ENCODE peak calls at places on chromosomes 13 and 19, in four cellular contexts. L is psoas muscle, K is spleen, R is brain microvascular endothelial cell. I is an unnamed sample.

GRCh38 chr19:39927076-39927475 is 7.4 kb downstream of the FCGBP start:
- DNase-seq in L (no peak), K (no peak), R (no peak), I (no peak)

GRCh38 chr19:53388168-53388567 is 6.8 kb upstream of the ZNF765 start:
- DNase-seq in L (no peak), K (no peak), R (peak), I (peak)

GRCh38 chr13:37138169-37138568 is 32.7 kb upstream of the CSNK1A1L start:
- DNase-seq in L (no peak), K (no peak), R (peak), I (peak)

GRCh38 chr13:21338651-21339278 is 120.3 kb downstream of the ZDHHC20 start:
- DNase-seq in L (no peak), K (no peak), R (no peak), I (no peak)

GRCh38 chr19:30539315-30539714 is 167.1 kb downstream of the ZNF536 start:
- DNase-seq in L (no peak), K (no peak), R (no peak), I (no peak)

GRCh38 chr13:47426126-47426849 is 529.4 kb upstream of the HTR2A start:
- DNase-seq in L (peak), K (no peak), R (peak), I (peak)

GRCh38 chr19:10852941-10853340 is 4.7 kb downstream of the C19orf38 start:
- DNase-seq in L (no peak), K (no peak), R (no peak), I (no peak)

GRCh38 chr13:110310541-110311491 is 3.7 kb downstream of the COL4A2 start:
- DNase-seq in L (no peak), K (no peak), R (no peak), I (no peak)

GRCh38 chr19:20423381-20424207 is 142.0 kb downstream of the ZNF737 start:
- DNase-seq in L (peak), K (peak), R (peak), I (peak)

GRCh38 chr13:44206429-44206828 is 167.2 kb upstream of the SERP2 start:
- DNase-seq in L (no peak), K (no peak), R (no peak), I (no peak)

GRCh38 chr19:58557253-58558065 is 952 bp downstream of the UBE2M start:
- DNase-seq in L (no peak), K (peak), R (no peak), I (no peak)

GRCh38 chr19:33683881-33684549 is 62.3 kb downstream of the CHST8 start:
- DNase-seq in L (peak), K (peak), R (peak), I (peak)

GRCh38 chr13:27406178-27406939 is 18.1 kb upstream of the GTF3A start:
- DNase-seq in L (no peak), K (no peak), R (peak), I (no peak)

GRCh38 chr13:95536629-95537241 is 15.8 kb upstream of the CLDN10 start:
- DNase-seq in L (no peak), K (no peak), R (no peak), I (no peak)

GRCh38 chr13:40664100-40665060 is 2.1 kb downstream of the FOXO1 start:
- DNase-seq in L (peak), K (peak), R (peak), I (peak)

GRCh38 chr13:112346899-112347229 is 29.3 kb upstream of the SPACA7 start:
- DNase-seq in L (no peak), K (no peak), R (no peak), I (no peak)

GRCh38 chr13:36143768-36144167 is 12.6 kb upstream of the DCLK1 start:
- DNase-seq in L (no peak), K (no peak), R (no peak), I (no peak)

GRCh38 chr19:10760268-10760944 is 42.5 kb downstream of the DNM2 start:
- DNase-seq in L (no peak), K (no peak), R (no peak), I (no peak)

GRCh38 chr13:76852991-76853390 is 33.2 kb downstream of the KCTD12 start:
- DNase-seq in L (no peak), K (no peak), R (peak), I (peak)

GRCh38 chr19:55176116-55176515 is 4.0 kb downstream of the SYT5 start:
- DNase-seq in L (no peak), K (no peak), R (no peak), I (no peak)

GRCh38 chr13:113917523-113918371 is 53.9 kb upstream of the GAS6 start:
- DNase-seq in L (no peak), K (peak), R (no peak), I (no peak)

GRCh38 chr19:18086590-18087138 is at the start of gene IL12RB1:
- DNase-seq in L (no peak), K (peak), R (no peak), I (no peak)

GRCh38 chr19:18089726-18090125 is 3.0 kb upstream of the IL12RB1 start:
- DNase-seq in L (no peak), K (peak), R (no peak), I (no peak)

GRCh38 chr19:18090545-18091216 is 3.9 kb upstream of the IL12RB1 start:
- DNase-seq in L (no peak), K (peak), R (peak), I (no peak)

GRCh38 chr19:18093439-18094161 is 4.0 kb upstream of the MAST3 start:
- DNase-seq in L (no peak), K (no peak), R (peak), I (peak)

GRCh38 chr19:18091217-18091608 is 4.5 kb upstream of the IL12RB1 start:
- DNase-seq in L (peak), K (peak), R (no peak), I (no peak)
- H3K27ac ChIP-seq in L (no peak), K (peak), R (no peak), I (no peak)

DNA sequence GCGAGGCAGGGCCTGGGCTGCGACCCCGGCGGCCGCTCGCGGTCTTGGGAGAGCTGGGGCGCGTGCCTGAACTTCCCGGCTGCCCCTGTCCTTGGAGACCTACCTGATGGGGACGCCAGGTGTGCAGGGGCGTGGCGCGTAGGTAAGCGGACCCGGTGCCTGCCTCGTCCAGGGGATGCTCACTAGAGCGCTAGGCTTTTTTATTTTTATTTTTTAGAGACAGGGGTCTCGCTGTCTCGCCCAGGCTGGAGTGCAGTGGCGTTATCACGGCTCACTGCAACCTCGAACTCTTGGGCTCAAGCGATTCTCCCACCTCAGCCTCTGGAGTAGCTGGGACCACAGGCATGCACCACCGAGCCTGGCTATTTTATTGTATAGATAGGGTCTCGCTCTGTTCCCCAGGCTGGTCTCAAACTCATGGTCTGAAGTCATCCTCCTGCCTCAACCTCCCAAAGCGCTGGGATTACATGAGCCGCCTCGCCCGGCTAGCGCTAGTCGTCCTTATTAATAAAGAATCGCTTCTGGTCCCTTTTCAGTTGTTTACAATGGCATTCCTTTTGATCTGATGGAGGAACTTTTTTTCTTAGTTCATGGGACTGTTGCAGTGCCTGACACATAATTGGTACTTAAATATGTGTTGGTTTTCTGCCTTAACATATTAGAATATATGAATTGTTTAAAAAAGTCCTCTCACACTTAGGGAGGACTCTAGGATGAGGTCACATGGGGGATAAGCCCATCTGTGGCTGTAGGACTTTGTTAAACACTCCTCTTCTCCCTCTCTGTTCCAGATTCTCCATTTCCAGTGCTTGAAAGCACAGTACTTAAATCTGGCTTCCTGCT is 812 bp downstream of the DPY19L3 start:
- DNase-seq in L (no peak), K (no peak), R (no peak), I (peak)
- H3K27ac ChIP-seq in L (peak), K (peak), R (peak), I (no peak)

GRCh38 chr19:48444129-48444932 is 1.5 kb upstream of the GRWD1 start:
- DNase-seq in L (no peak), K (peak), R (no peak), I (no peak)
- H3K27ac ChIP-seq in L (peak), K (no peak), R (no peak), I (no peak)

DNA sequence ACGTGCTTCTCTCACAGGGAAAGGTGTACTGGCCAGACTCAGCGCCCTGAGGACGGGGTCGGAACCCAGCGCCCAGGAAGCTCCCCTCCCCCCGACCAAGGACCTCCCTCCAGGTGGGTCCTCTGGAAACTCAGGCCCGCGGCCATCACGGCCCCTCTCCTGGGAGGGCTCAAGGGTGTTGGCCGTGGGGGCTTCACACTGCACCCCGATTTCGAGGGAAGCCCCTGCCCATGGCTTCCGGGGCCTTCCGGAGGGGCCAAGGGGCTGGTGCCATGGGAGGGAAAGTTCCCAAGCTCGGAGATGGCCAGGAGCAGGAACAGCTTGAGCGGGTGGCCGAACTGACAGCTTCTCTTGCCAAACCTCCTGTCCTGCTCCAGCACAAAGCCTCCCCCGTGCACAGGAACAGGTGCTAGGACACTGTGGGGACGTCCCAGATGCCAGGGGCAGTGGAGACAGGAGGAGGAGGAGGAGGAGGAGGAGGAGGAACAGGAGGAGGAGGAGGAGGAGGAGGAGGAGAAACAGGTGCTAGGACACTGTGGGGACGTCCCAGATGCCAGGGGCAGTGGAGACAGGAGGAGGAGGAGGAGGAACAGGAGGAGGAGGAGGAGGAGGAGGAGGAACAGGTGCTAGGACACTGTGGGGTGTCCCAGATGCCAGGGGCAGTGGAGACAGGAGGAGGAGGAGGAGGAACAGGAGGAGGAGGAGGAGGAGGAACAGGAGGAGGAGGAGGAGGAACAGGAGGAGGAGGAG is 10.0 kb downstream of the SBNO2 start:
- DNase-seq in L (peak), K (peak), R (no peak), I (no peak)
- H3K27ac ChIP-seq in L (peak), K (peak), R (no peak), I (no peak)

DNA sequence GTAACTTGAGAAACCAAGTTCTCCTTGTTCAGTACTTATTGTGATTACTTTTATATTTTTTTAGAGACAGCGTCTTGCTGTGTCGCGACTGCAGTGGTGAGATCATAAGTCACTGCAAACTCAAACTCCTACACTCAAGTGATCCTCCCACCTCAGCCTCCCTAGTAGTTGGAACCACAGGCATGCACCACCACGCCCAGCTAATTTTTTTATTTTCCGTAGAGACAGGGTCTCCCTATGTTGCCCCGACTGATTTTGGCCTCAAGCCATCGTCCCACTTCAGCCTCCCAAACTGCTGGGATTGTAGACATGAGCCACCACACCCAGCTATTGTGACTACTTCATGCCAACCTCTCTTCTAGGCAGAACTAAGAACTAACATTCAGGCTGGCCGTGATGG is 8.3 kb downstream of the C19orf53 start:
- DNase-seq in L (no peak), K (no peak), R (no peak), I (no peak)
- H3K27ac ChIP-seq in L (no peak), K (no peak), R (no peak), I (no peak)